ENCODE peak calls at places on chromosomes 6 and 20, in eight cellular contexts. Q is pancreas, S is spleen, Z is A549, J is Peyer's patch, I is SK-N-MC, D is endothelial cell of umbilical vein, Y is cardiac muscle cell. M is an unnamed sample. For H3K9me3, the result is how much of the 10 kb centered on the place peaks cover.

GRCh38 chr6:76764057-76764456 is 691.6 kb upstream of the IMPG1 start:
- DNase-seq in Q (no peak), S (no peak), Z (no peak), J (no peak), I (no peak), D (no peak), Y (no peak), M (no peak)

GRCh38 chr6:111721677-111722219 is 116.1 kb upstream of the TRAF3IP2 start:
- DNase-seq in Q (no peak), S (no peak), Z (peak), J (no peak), I (no peak), D (peak), Y (no peak), M (no peak)

GRCh38 chr20:38357653-38358207 is 11.4 kb downstream of the LBP start:
- DNase-seq in Q (no peak), S (no peak), Z (no peak), J (no peak), I (no peak), D (no peak), Y (no peak), M (no peak)

GRCh38 chr6:112268628-112269027 is 14.3 kb upstream of the LAMA4 start:
- DNase-seq in Q (no peak), S (no peak), Z (no peak), J (no peak), I (no peak), D (no peak), Y (no peak), M (no peak)

GRCh38 chr6:13370623-13371022 is 42.3 kb upstream of the TBC1D7 start:
- DNase-seq in Q (no peak), S (no peak), Z (no peak), J (no peak), I (no peak), D (no peak), Y (no peak), M (no peak)

GRCh38 chr6:109894181-109894580 is 83.9 kb upstream of the GPR6 start:
- DNase-seq in Q (no peak), S (no peak), Z (no peak), J (no peak), I (no peak), D (no peak), Y (no peak), M (no peak)

GRCh38 chr6:63731946-63732735 is 96.5 kb downstream of the PHF3 start:
- DNase-seq in Q (no peak), S (no peak), Z (no peak), J (no peak), I (no peak), D (peak), Y (no peak), M (no peak)

GRCh38 chr6:25006565-25007001 is 70.8 kb upstream of the RIPOR2 start:
- DNase-seq in Q (peak), S (peak), Z (no peak), J (no peak), I (no peak), D (peak), Y (no peak), M (peak)

GRCh38 chr20:36775196-36775595 is 1.6 kb upstream of the DSN1 start:
- DNase-seq in Q (no peak), S (no peak), Z (no peak), J (no peak), I (no peak), D (no peak), Y (no peak), M (no peak)

GRCh38 chr20:63121246-63121645 is 94.7 kb downstream of the YTHDF1 start:
- DNase-seq in Q (no peak), S (peak), Z (no peak), J (peak), I (no peak), D (no peak), Y (no peak), M (peak)

GRCh38 chr6:81621816-81622395 is 130.6 kb downstream of the TENT5A start:
- DNase-seq in Q (no peak), S (no peak), Z (no peak), J (no peak), I (no peak), D (no peak), Y (no peak), M (no peak)

GRCh38 chr6:134437376-134437775 is 119.5 kb upstream of the SGK1 start:
- DNase-seq in Q (no peak), S (no peak), Z (peak), J (no peak), I (no peak), D (peak), Y (no peak), M (peak)

GRCh38 chr20:33061626-33062025 is 7.9 kb downstream of the BPIFB3 start:
- DNase-seq in Q (no peak), S (peak), Z (no peak), J (no peak), I (no peak), D (no peak), Y (no peak), M (no peak)

GRCh38 chr6:14873132-14873531 is 372.7 kb upstream of the JARID2 start:
- DNase-seq in Q (no peak), S (no peak), Z (no peak), J (no peak), I (no peak), D (no peak), Y (no peak), M (no peak)

GRCh38 chr6:121143476-121143875 is 190.8 kb downstream of the TBC1D32 start:
- DNase-seq in Q (no peak), S (no peak), Z (no peak), J (no peak), I (no peak), D (no peak), Y (no peak), M (no peak)

GRCh38 chr6:137736048-137736846 is 130.8 kb upstream of the TNFAIP3 start:
- DNase-seq in Q (no peak), S (no peak), Z (no peak), J (no peak), I (no peak), D (no peak), Y (no peak), M (no peak)

GRCh38 chr6:142900467-142900961 is 44.5 kb downstream of the HIVEP2 start:
- DNase-seq in Q (no peak), S (no peak), Z (no peak), J (no peak), I (peak), D (no peak), Y (no peak), M (no peak)

GRCh38 chr6:3959385-3959784 is 110.2 kb downstream of the FAM50B start:
- DNase-seq in Q (no peak), S (no peak), Z (no peak), J (no peak), I (no peak), D (no peak), Y (no peak), M (no peak)

GRCh38 chr6:71090216-71090615 is 133.4 kb upstream of the B3GAT2 start:
- DNase-seq in Q (no peak), S (no peak), Z (no peak), J (no peak), I (no peak), D (no peak), Y (no peak), M (no peak)

GRCh38 chr20:37643400-37643799 is 50.4 kb upstream of the CTNNBL1 start:
- DNase-seq in Q (no peak), S (no peak), Z (no peak), J (no peak), I (no peak), D (no peak), Y (no peak), M (no peak)

GRCh38 chr20:3238616-3239025 is 369 bp downstream of the SLC4A11 start:
- DNase-seq in Q (no peak), S (no peak), Z (no peak), J (peak), I (no peak), D (no peak), Y (no peak), M (no peak)

GRCh38 chr6:37781788-37782187 is 37.7 kb upstream of the ZFAND3 start:
- DNase-seq in Q (no peak), S (no peak), Z (no peak), J (no peak), I (no peak), D (no peak), Y (no peak), M (no peak)

GRCh38 chr20:10487354-10488115 is 52.4 kb downstream of the SLX4IP start:
- DNase-seq in Q (no peak), S (no peak), Z (no peak), J (no peak), I (no peak), D (no peak), Y (no peak), M (no peak)

GRCh38 chr6:45495404-45496084 is 117.8 kb upstream of the SUPT3H start:
- DNase-seq in Q (no peak), S (no peak), Z (no peak), J (no peak), I (no peak), D (no peak), Y (no peak), M (no peak)

GRCh38 chr6:109772961-109773431 is 81.9 kb downstream of the FIG4 start:
- DNase-seq in Q (peak), S (no peak), Z (no peak), J (no peak), I (no peak), D (no peak), Y (no peak), M (no peak)

GRCh38 chr20:544153-544725 is 649 bp upstream of the CSNK2A1 start:
- DNase-seq in Q (no peak), S (no peak), Z (no peak), J (no peak), I (no peak), D (no peak), Y (no peak), M (no peak)

GRCh38 chr6:148349466-148349865 is 6.8 kb downstream of the SASH1 start:
- DNase-seq in Q (no peak), S (no peak), Z (no peak), J (no peak), I (no peak), D (no peak), Y (no peak), M (no peak)

GRCh38 chr6:148351277-148351676 is 8.6 kb downstream of the SASH1 start:
- DNase-seq in Q (no peak), S (no peak), Z (no peak), J (no peak), I (no peak), D (no peak), Y (no peak), M (no peak)

GRCh38 chr6:148348335-148348734 is 5.7 kb downstream of the SASH1 start:
- DNase-seq in Q (no peak), S (no peak), Z (no peak), J (no peak), I (no peak), D (no peak), Y (no peak), M (no peak)

GRCh38 chr6:148347076-148348054 is 4.7 kb downstream of the SASH1 start:
- DNase-seq in Q (no peak), S (no peak), Z (no peak), J (no peak), I (no peak), D (no peak), Y (no peak), M (no peak)

GRCh38 chr6:148348778-148349177 is 6.1 kb downstream of the SASH1 start:
- DNase-seq in Q (no peak), S (no peak), Z (no peak), J (no peak), I (no peak), D (no peak), Y (no peak), M (no peak)
- H3K27ac ChIP-seq in Q (no peak), S (no peak), Z (no peak), J (no peak), I (no peak), D (no peak), Y (no peak), M (no peak)

GRCh38 chr20:55676097-55676496 is 329.2 kb downstream of the CBLN4 start:
- DNase-seq in Q (no peak), S (no peak), Z (no peak), J (no peak), I (no peak), D (no peak), Y (no peak), M (no peak)
- H3K9me3 ChIP-seq in Q (under half), S (under half), Z (under half), J (under half), I (under half), D (under half), Y (under half), M (under half)

DNA sequence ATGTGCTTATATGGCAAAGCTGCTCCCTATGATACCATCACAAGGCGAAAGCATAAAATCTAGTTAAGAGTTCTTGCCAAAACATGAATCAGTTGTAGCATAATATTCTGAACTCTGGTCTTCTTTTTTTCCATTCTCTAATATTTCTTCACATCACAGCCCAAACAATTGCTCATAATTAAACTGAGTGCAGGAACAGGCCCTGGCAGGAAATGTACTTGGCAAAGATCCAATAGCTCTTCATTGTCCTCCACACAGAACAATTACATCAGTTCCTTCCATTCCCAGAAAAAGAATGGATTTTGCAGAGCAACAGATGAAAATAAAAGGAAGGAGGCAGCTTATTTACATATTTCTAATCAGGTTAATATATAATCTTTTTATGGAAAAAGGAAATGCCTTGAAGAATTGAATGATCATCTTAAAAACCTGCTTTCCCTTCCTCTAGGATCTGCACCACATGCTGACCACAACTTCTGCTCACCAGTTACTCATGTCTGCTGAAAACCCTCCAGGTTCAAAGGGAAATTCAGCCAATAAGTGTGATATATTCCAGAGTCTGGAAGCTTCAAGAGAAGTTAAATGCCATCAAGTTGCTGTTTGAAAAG is 123.3 kb upstream of the COL21A1 start:
- DNase-seq in Q (no peak), S (no peak), Z (peak), J (no peak), I (no peak), D (peak), Y (peak), M (peak)
- H3K4me3 ChIP-seq in Q (no peak), S (no peak), Z (no peak), J (no peak), I (no peak), D (peak), Y (no peak), M (peak)

DNA sequence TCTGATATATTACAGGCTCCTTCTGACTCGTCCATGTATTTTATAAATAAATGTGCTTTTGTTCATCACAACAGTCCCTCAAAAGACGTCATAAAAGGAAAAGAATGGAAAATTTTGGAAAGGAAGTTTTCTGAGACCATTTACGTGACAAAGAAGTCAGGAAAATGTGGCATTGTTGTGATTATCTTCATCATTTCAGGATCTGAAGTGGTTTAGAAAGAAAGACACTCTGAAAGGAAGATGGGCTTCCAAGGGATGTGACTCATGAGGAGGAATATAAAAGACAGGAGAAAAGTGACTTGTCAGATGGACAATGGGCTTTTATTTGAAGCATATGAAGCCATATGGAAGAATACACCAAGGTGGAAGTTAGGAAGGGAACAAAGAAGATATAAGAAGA is 190.2 kb upstream of the PREP start:
- DNase-seq in Q (no peak), S (no peak), Z (no peak), J (no peak), I (no peak), D (no peak), Y (no peak), M (no peak)
- H3K27ac ChIP-seq in Q (no peak), S (no peak), Z (peak), J (no peak), I (no peak), D (no peak), Y (no peak), M (no peak)

GRCh38 chr6:170005680-170006470 is 254.5 kb downstream of the ERMARD start:
- DNase-seq in Q (no peak), S (no peak), Z (no peak), J (no peak), I (no peak), D (no peak), Y (no peak), M (no peak)
- H3K9me3 ChIP-seq in Q (under half), S (under half), Z (under half), J (under half), I (under half), D (under half), Y (under half), M (under half)

M was measured in tibial artery.